ENCODE peak calls at places on chromosomes 3 and 15, in six cellular contexts. Q, R, A, D, B and C are unnamed samples.

GRCh38 chr15:98689431-98689861 is 41.1 kb downstream of the IGF1R start:
- DNase-seq in Q (no peak), R (no peak), A (no peak), D (no peak), B (no peak), C (no peak)

GRCh38 chr15:76203766-76204557 is 107.3 kb downstream of the ETFA start:
- DNase-seq in Q (no peak), R (no peak), A (no peak), D (no peak), B (no peak), C (no peak)

GRCh38 chr3:15337963-15338362 is 5.6 kb upstream of the SH3BP5 start:
- DNase-seq in Q (no peak), R (no peak), A (no peak), D (no peak), B (no peak), C (no peak)

GRCh38 chr15:32683906-32684584 is 33.8 kb upstream of the GREM1 start:
- DNase-seq in Q (no peak), R (no peak), A (no peak), D (no peak), B (no peak), C (no peak)

GRCh38 chr3:143775401-143775970 is 72.8 kb downstream of the SLC9A9 start:
- DNase-seq in Q (no peak), R (no peak), A (peak), D (no peak), B (peak), C (peak)

GRCh38 chr3:175270199-175270837 is 411.2 kb downstream of the NAALADL2 start:
- DNase-seq in Q (no peak), R (no peak), A (peak), D (no peak), B (no peak), C (no peak)

GRCh38 chr3:42728056-42728455 is 25.5 kb upstream of the HHATL start:
- DNase-seq in Q (no peak), R (no peak), A (no peak), D (peak), B (no peak), C (no peak)

GRCh38 chr15:25770031-25770430 is 93.1 kb downstream of the ATP10A start:
- DNase-seq in Q (no peak), R (no peak), A (no peak), D (no peak), B (no peak), C (no peak)

GRCh38 chr15:67107014-67107812 is 41.8 kb downstream of the SMAD3 start:
- DNase-seq in Q (peak), R (peak), A (no peak), D (peak), B (no peak), C (peak)

GRCh38 chr3:37321863-37322262 is 147.5 kb upstream of the LRRFIP2 start:
- DNase-seq in Q (no peak), R (no peak), A (no peak), D (no peak), B (no peak), C (no peak)
- H3K4me3 ChIP-seq in Q (no peak), R (no peak), A (no peak), D (no peak), B (no peak), C (no peak)

GRCh38 chr3:99351097-99351496 is 287.3 kb upstream of the COL8A1 start:
- DNase-seq in Q (no peak), R (no peak), A (no peak), D (no peak), B (no peak), C (no peak)
- TF ChIP-seq CTCF in Q (no peak), R (no peak), A (no peak), D (no peak), B (no peak), C (no peak)

GRCh38 chr15:101381671-101382212 is 86.7 kb upstream of the SNRPA1 start:
- DNase-seq in Q (no peak), R (no peak), A (no peak), D (no peak), B (no peak), C (no peak)
- H3K4me3 ChIP-seq in Q (no peak), R (no peak), A (no peak), D (no peak), B (no peak), C (no peak)

DNA sequence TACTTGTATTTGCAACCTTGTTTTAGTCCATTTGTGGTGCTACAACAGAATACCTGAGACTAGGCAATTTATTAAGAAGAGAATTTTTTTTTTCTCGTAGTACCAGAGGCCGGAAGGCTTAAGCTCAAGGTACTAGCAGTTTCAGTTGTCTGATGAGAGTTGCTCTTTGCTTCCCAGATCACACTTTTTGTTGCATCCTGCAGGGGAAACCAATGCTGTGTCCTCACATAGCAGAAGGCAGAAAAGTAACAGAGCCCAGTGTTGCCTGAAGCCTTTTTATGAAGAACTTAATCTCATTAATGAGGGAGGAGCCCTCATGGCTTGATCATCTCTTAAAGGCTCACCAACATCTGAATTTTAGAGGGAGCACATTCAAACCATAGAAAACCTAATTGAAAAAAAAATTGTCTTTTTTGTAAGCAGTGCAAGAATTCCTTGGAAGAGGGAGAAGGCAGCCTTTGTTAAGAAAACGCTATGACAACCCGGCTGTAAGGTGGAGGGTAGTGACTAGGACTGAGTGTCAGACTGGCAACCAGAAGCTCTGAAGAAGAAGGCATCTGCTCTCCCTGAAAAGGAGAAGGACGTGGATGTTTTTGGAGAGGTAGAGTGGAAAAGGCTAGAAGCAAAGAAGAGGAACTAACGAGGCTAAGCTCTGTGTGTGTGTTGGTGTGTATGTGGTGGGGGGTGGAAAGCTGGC is 1245.3 kb downstream of the ROBO2 start:
- DNase-seq in Q (no peak), R (no peak), A (peak), D (no peak), B (no peak), C (no peak)
- TF ChIP-seq CTCF in Q (no peak), R (no peak), A (no peak), D (no peak), B (no peak), C (no peak)

GRCh38 chr3:30681276-30682211 is 75.1 kb downstream of the TGFBR2 start:
- DNase-seq in Q (no peak), R (no peak), A (no peak), D (peak), B (no peak), C (no peak)
- H3K4me3 ChIP-seq in Q (no peak), R (no peak), A (no peak), D (no peak), B (no peak), C (no peak)